ENCODE peak calls at places on chromosomes 3 and 15, in five cellular contexts. N is breast epithelium, D is stomach, Y is endothelial cell of umbilical vein, K is H1. M is an unnamed sample.

GRCh38 chr15:71003314-71003713 is 110.7 kb downstream of the LRRC49 start:
- DNase-seq in Y (peak; percentile 21), D (no peak), K (no peak), N (no peak), M (no peak)

GRCh38 chr3:53375019-53375418 is 27.7 kb upstream of the DCP1A start:
- DNase-seq in K (peak; percentile 89), Y (peak; percentile 55), D (peak; percentile 70), N (peak; percentile 66), M (peak; percentile 63)

GRCh38 chr3:126308394-126309125 is 48.6 kb downstream of the KLF15 start:
- DNase-seq in N (no peak), Y (no peak), K (no peak), D (no peak), M (no peak)

GRCh38 chr3:112136959-112137693 is 4.1 kb upstream of the GCSAM start:
- DNase-seq in D (no peak), Y (peak; percentile 57), N (no peak), K (peak; percentile 72), M (no peak)

GRCh38 chr3:81985996-81986723 is 224.7 kb upstream of the GBE1 start:
- DNase-seq in K (no peak), N (no peak), D (no peak), Y (no peak), M (no peak)

GRCh38 chr3:153614563-153614962 is 452.5 kb downstream of the RAP2B start:
- DNase-seq in N (no peak), K (no peak), D (no peak), Y (peak; percentile 62), M (no peak)

GRCh38 chr3:186024210-186024609 is 84.7 kb downstream of the ETV5 start:
- DNase-seq in D (no peak), N (no peak), Y (no peak), K (no peak), M (no peak)

GRCh38 chr3:152595975-152596832 is 238.7 kb upstream of the P2RY1 start:
- DNase-seq in K (no peak), N (no peak), D (peak; percentile 42), Y (peak; percentile 97), M (peak; percentile 35)

GRCh38 chr15:56251315-56252091 is 7.8 kb upstream of the RFX7 start:
- DNase-seq in Y (no peak), N (no peak), D (no peak), K (no peak), M (no peak)

GRCh38 chr3:108099203-108099602 is 8.4 kb upstream of the CD47 start:
- DNase-seq in D (no peak), K (no peak), Y (peak; percentile 8), N (no peak), M (no peak)

GRCh38 chr15:41972341-41973237 is at the start of gene EHD4:
- DNase-seq in D (peak; percentile 99), N (peak; percentile 98), Y (peak; percentile 98), K (peak; percentile 95), M (peak; percentile 86)
- TF ChIP-seq POLR2AphosphoS5 in D (peak; percentile 70), N (peak; percentile 70), Y (peak; percentile 98), K (peak; percentile 90), M (peak; percentile 92)

GRCh38 chr3:25428003-25428861 is at the start of gene RARB:
- DNase-seq in K (peak; percentile 62), N (peak; percentile 64), D (peak; percentile 61), Y (peak; percentile 98), M (no peak)
- TF ChIP-seq POLR2A in K (no peak), N (peak; percentile 85), D (peak; percentile 44), Y (peak; percentile 96), M (no peak)

DNA sequence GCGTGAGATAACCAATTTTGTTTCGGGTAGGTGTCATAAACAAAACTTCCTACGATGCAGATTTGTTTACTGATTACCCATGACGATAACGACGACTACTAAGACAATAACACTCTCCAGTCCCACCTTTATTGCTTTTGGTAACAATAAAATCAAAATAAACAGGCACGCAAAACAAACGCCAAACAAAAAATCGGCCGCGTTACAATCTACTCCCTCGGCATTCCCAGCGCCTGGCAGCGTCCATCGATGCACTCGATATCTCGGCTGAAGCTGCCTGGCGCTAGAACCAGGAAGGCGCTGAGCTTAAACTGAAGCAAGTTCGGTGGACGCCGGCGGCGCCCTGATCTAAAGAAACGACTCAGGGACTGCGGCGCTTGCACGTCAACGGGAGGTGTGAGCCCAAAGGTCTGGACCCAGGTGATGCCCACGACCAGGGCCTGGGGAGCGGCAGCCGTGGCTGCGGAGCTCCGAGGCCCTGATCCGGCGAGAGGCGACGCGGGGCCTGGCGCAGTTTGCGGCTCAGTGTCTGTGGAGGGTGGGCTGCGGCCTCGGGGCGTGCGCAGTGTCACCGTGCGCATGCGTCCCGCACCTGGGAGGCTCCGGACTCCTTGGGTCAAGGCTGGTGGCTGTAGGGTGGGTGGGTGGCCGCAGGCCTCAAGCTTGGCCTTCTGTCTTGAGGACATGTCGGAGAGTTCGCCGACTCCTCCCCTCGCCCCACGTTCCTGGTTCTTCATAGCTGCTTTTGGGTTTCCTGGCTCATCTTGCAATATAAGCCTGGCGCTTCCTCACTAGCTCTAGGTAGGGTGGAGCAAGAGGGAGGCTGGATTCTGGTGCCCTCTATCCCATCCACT is at the start of gene RSRC1:
- DNase-seq in D (peak; percentile 84), Y (peak; percentile 89), K (peak; percentile 89), N (peak; percentile 85), M (no peak)
- TF ChIP-seq POLR2AphosphoS5 in D (peak; percentile 82), Y (peak; percentile 61), K (peak; percentile 89), N (peak; percentile 56), M (peak; percentile 74)

GRCh38 chr3:50600841-50601591 is 10.6 kb downstream of the CISH start:
- DNase-seq in Y (peak; percentile 87), K (no peak), D (peak; percentile 97), N (peak; percentile 96), M (no peak)
- TF ChIP-seq POLR2A in Y (no peak), K (no peak), D (no peak), N (no peak), M (no peak)

GRCh38 chr15:64892850-64893403 is 18.8 kb upstream of the ANKDD1A start:
- DNase-seq in Y (no peak), K (no peak), D (no peak), N (no peak), M (no peak)
- TF ChIP-seq POLR2AphosphoS5 in Y (no peak), K (no peak), D (no peak), N (no peak), M (no peak)